ENCODE peak calls at places on chromosomes 13 and 19, in four cellular contexts. B is midbrain, A is progenitor cell of endocrine pancreas, Q is amygdala. N is an unnamed sample.

GRCh38 chr13:50613356-50613831 is 230.1 kb downstream of the DLEU7 start:
- DNase-seq in B (no peak), A (no peak), Q (no peak), N (no peak)

GRCh38 chr13:44368062-44368591 is 5.5 kb upstream of the SERP2 start:
- DNase-seq in B (no peak), A (no peak), Q (no peak), N (no peak)

GRCh38 chr19:50329146-50329925 is at the start of gene KCNC3:
- DNase-seq in B (peak), A (peak), Q (peak), N (peak)

GRCh38 chr19:42111384-42111783 is 20.9 kb downstream of the POU2F2 start:
- DNase-seq in B (no peak), A (no peak), Q (no peak), N (no peak)

GRCh38 chr19:44142014-44142523 is 715 bp downstream of the ZNF234 start:
- DNase-seq in B (peak), A (no peak), Q (no peak), N (no peak)

GRCh38 chr13:73387318-73387717 is 328.5 kb downstream of the KLF5 start:
- DNase-seq in B (no peak), A (no peak), Q (no peak), N (no peak)

GRCh38 chr13:43230989-43231388 is 207.6 kb downstream of the DNAJC15 start:
- DNase-seq in B (no peak), A (no peak), Q (no peak), N (no peak)

GRCh38 chr19:28961772-28962500 is 251.0 kb downstream of the UQCRFS1 start:
- DNase-seq in B (no peak), A (no peak), Q (no peak), N (no peak)

N was measured in pons.